ENCODE peak calls at places on chromosomes 1 and 21, in four cellular contexts. G is IMR-90; Y is ovary; X is stimulated activated CD8-positive, alpha-beta memory T cell treated with anti-CD3 and anti-CD28 coated beads, Interleukin-7, amount 100 ng/mL, for 48 hours. U is an unnamed sample.

GRCh38 chr1:111944121-111944785 is 45.2 kb downstream of the KCND3 start:
- DNase-seq in G (no peak), Y (no peak), X (no peak), U (no peak)

GRCh38 chr1:208201241-208201640 is 42.9 kb downstream of the PLXNA2 start:
- DNase-seq in G (peak), Y (no peak), X (no peak), U (no peak)

GRCh38 chr1:211378844-211379243 is 52.2 kb downstream of the TRAF5 start:
- DNase-seq in G (peak), Y (no peak), X (no peak), U (no peak)

GRCh38 chr1:203135636-203136305 is 8.2 kb downstream of the ADORA1 start:
- DNase-seq in G (no peak), Y (peak), X (no peak), U (no peak)

GRCh38 chr1:56436912-56437403 is 142.4 kb downstream of the PLPP3 start:
- DNase-seq in G (no peak), Y (no peak), X (no peak), U (no peak)

GRCh38 chr1:108182854-108183253 is 17.3 kb downstream of the SLC25A24 start:
- DNase-seq in G (no peak), Y (no peak), X (no peak), U (no peak)

GRCh38 chr21:37658994-37659458 is 257.2 kb downstream of the KCNJ6 start:
- DNase-seq in G (peak), Y (peak), X (no peak), U (no peak)

GRCh38 chr1:44894591-44894990 is 51.5 kb upstream of the PTCH2 start:
- DNase-seq in G (peak), Y (no peak), X (no peak), U (no peak)

GRCh38 chr1:47782414-47783165 is 214.6 kb downstream of the TRABD2B start:
- DNase-seq in G (no peak), Y (no peak), X (no peak), U (no peak)

GRCh38 chr1:6016191-6016865 is 24.1 kb upstream of the NPHP4 start:
- DNase-seq in G (peak), Y (no peak), X (no peak), U (no peak)

GRCh38 chr1:246450485-246451251 is 56.4 kb downstream of the SMYD3 start:
- DNase-seq in G (peak), Y (no peak), X (no peak), U (no peak)

GRCh38 chr1:187408217-187409004 is 579.7 kb downstream of the PLA2G4A start:
- DNase-seq in G (peak), Y (no peak), X (no peak), U (no peak)

GRCh38 chr1:1407957-1408318 is 845 bp upstream of the MRPL20 start:
- DNase-seq in G (no peak), Y (no peak), X (no peak), U (no peak)

GRCh38 chr1:5297878-5298239 is 643.5 kb downstream of the AJAP1 start:
- DNase-seq in G (no peak), Y (no peak), X (no peak), U (no peak)

GRCh38 chr1:28104866-28105467 is 16.6 kb upstream of the EYA3 start:
- DNase-seq in G (peak), Y (peak), X (no peak), U (no peak)

GRCh38 chr1:89566761-89567174 is 42.1 kb downstream of the LRRC8B start:
- DNase-seq in G (peak), Y (peak), X (no peak), U (no peak)

GRCh38 chr21:38478782-38479181 is 19.5 kb downstream of the ERG start:
- DNase-seq in G (peak), Y (no peak), X (peak), U (peak)

U was measured in immature natural killer cell.